ENCODE peak calls at places on chromosomes 11 and 22, in six cellular contexts. One of them, this sample, is unnamed.
A peak's percentile ranks its signal among the peaks of the same experiment; 100 is the strongest.

GRCh38 chr11:95918720-95919119 is 5.2 kb downstream of the MTMR2 start:
- DNase-seq in AG09319: no peak
- DNase-seq in stomach: no peak
- DNase-seq in HFF-Myc: no peak
- DNase-seq in kidney: no peak
- DNase-seq in left lung: no peak
- DNase-seq in this sample: no peak

GRCh38 chr11:127017482-127017881 is 16.9 kb upstream of the KIRREL3 start:
- DNase-seq in AG09319: no peak
- DNase-seq in stomach: no peak
- DNase-seq in HFF-Myc: peak; percentile 53
- DNase-seq in kidney: no peak
- DNase-seq in left lung: no peak
- DNase-seq in this sample: no peak

GRCh38 chr11:76158394-76159302 is 47.7 kb downstream of the WNT11 start:
- DNase-seq in AG09319: no peak
- DNase-seq in stomach: no peak
- DNase-seq in HFF-Myc: no peak
- DNase-seq in kidney: no peak
- DNase-seq in left lung: no peak
- DNase-seq in this sample: no peak

GRCh38 chr22:18033204-18033998 is 9.0 kb upstream of the MICAL3 start:
- DNase-seq in AG09319: peak; percentile 44
- DNase-seq in stomach: no peak
- DNase-seq in HFF-Myc: no peak
- DNase-seq in kidney: no peak
- DNase-seq in left lung: no peak
- DNase-seq in this sample: no peak

GRCh38 chr11:134630896-134631295 is 218.9 kb upstream of the B3GAT1 start:
- DNase-seq in AG09319: no peak
- DNase-seq in stomach: no peak
- DNase-seq in HFF-Myc: no peak
- DNase-seq in kidney: peak; percentile 26
- DNase-seq in left lung: no peak
- DNase-seq in this sample: no peak

GRCh38 chr22:27260087-27260730 is 541.3 kb downstream of the MN1 start:
- DNase-seq in AG09319: no peak
- DNase-seq in stomach: no peak
- DNase-seq in HFF-Myc: no peak
- DNase-seq in kidney: no peak
- DNase-seq in left lung: no peak
- DNase-seq in this sample: no peak

GRCh38 chr22:24408630-24409029 is 18.8 kb upstream of the ADORA2A start:
- DNase-seq in AG09319: no peak
- DNase-seq in stomach: no peak
- DNase-seq in HFF-Myc: no peak
- DNase-seq in kidney: peak; percentile 73
- DNase-seq in left lung: no peak
- DNase-seq in this sample: no peak

GRCh38 chr11:75656044-75656726 is 12.7 kb downstream of the MAP6 start:
- DNase-seq in AG09319: no peak
- DNase-seq in stomach: no peak
- DNase-seq in HFF-Myc: no peak
- DNase-seq in kidney: no peak
- DNase-seq in left lung: no peak
- DNase-seq in this sample: no peak

GRCh38 chr11:69292221-69292648 is 1.7 kb upstream of the MYEOV start:
- DNase-seq in AG09319: no peak
- DNase-seq in stomach: no peak
- DNase-seq in HFF-Myc: no peak
- DNase-seq in kidney: peak; percentile 61
- DNase-seq in left lung: no peak
- DNase-seq in this sample: no peak

GRCh38 chr22:40423246-40423753 is 52.9 kb downstream of the SGSM3 start:
- DNase-seq in AG09319: no peak
- DNase-seq in stomach: no peak
- DNase-seq in HFF-Myc: no peak
- DNase-seq in kidney: no peak
- DNase-seq in left lung: no peak
- DNase-seq in this sample: no peak

GRCh38 chr11:118530180-118530682 is 761 bp upstream of the TMEM25 start:
- DNase-seq in AG09319: no peak
- DNase-seq in stomach: peak; percentile 37
- DNase-seq in HFF-Myc: no peak
- DNase-seq in kidney: no peak
- DNase-seq in left lung: no peak
- DNase-seq in this sample: no peak

GRCh38 chr22:38873469-38874411 is 1.7 kb upstream of the CBX6 start:
- DNase-seq in AG09319: no peak
- DNase-seq in stomach: peak; percentile 25
- DNase-seq in HFF-Myc: no peak
- DNase-seq in kidney: no peak
- DNase-seq in left lung: no peak
- DNase-seq in this sample: no peak

GRCh38 chr22:30382340-30382739 is 4.9 kb downstream of the RNF215 start:
- DNase-seq in AG09319: no peak
- DNase-seq in stomach: no peak
- DNase-seq in HFF-Myc: no peak
- DNase-seq in kidney: no peak
- DNase-seq in left lung: no peak
- DNase-seq in this sample: no peak

GRCh38 chr11:113690619-113691569 is 15.2 kb downstream of the TMPRSS5 start:
- DNase-seq in AG09319: no peak
- DNase-seq in stomach: peak; percentile 75
- DNase-seq in HFF-Myc: peak; percentile 9
- DNase-seq in kidney: peak; percentile 88
- DNase-seq in left lung: peak; percentile 53
- DNase-seq in this sample: no peak

GRCh38 chr11:79600747-79601146 is 159.9 kb upstream of the TENM4 start:
- DNase-seq in AG09319: no peak
- DNase-seq in stomach: no peak
- DNase-seq in HFF-Myc: no peak
- DNase-seq in kidney: no peak
- DNase-seq in left lung: no peak
- DNase-seq in this sample: no peak

GRCh38 chr22:49047461-49047860 is 780.2 kb downstream of the BRD1 start:
- DNase-seq in AG09319: no peak
- DNase-seq in stomach: no peak
- DNase-seq in HFF-Myc: no peak
- DNase-seq in kidney: no peak
- DNase-seq in left lung: no peak
- DNase-seq in this sample: no peak

GRCh38 chr22:36589856-36590255 is 60.9 kb upstream of the EIF3D start:
- DNase-seq in AG09319: no peak
- DNase-seq in stomach: no peak
- DNase-seq in HFF-Myc: no peak
- DNase-seq in kidney: peak; percentile 27
- DNase-seq in left lung: no peak
- DNase-seq in this sample: no peak

GRCh38 chr11:15707971-15708370 is 593.2 kb downstream of the INSC start:
- DNase-seq in AG09319: peak; percentile 28
- DNase-seq in stomach: peak; percentile 72
- DNase-seq in HFF-Myc: no peak
- DNase-seq in kidney: peak; percentile 89
- DNase-seq in left lung: no peak
- DNase-seq in this sample: no peak

GRCh38 chr22:32696089-32696488 is 105.4 kb upstream of the TIMP3 start:
- DNase-seq in AG09319: no peak
- DNase-seq in stomach: no peak
- DNase-seq in HFF-Myc: no peak
- DNase-seq in kidney: no peak
- DNase-seq in left lung: no peak
- DNase-seq in this sample: no peak

GRCh38 chr22:50267591-50268390 is 2.4 kb downstream of the MAPK11 start:
- DNase-seq in AG09319: no peak
- DNase-seq in stomach: peak; percentile 72
- DNase-seq in HFF-Myc: no peak
- DNase-seq in kidney: no peak
- DNase-seq in left lung: no peak
- DNase-seq in this sample: no peak

GRCh38 chr22:39622881-39623367 is 52.4 kb downstream of the CACNA1I start:
- DNase-seq in AG09319: no peak
- DNase-seq in stomach: peak; percentile 69
- DNase-seq in HFF-Myc: no peak
- DNase-seq in kidney: peak; percentile 75
- DNase-seq in left lung: peak; percentile 56
- DNase-seq in this sample: peak; percentile 63

GRCh38 chr11:60303661-60304060 is 23.2 kb downstream of the MS4A4A start:
- DNase-seq in AG09319: no peak
- DNase-seq in stomach: no peak
- DNase-seq in HFF-Myc: no peak
- DNase-seq in kidney: no peak
- DNase-seq in left lung: no peak
- DNase-seq in this sample: no peak

GRCh38 chr22:36191106-36191836 is 10.3 kb downstream of the APOL4 start:
- DNase-seq in AG09319: peak; percentile 25
- DNase-seq in stomach: no peak
- DNase-seq in HFF-Myc: no peak
- DNase-seq in kidney: peak; percentile 79
- DNase-seq in left lung: no peak
- DNase-seq in this sample: no peak

DNA sequence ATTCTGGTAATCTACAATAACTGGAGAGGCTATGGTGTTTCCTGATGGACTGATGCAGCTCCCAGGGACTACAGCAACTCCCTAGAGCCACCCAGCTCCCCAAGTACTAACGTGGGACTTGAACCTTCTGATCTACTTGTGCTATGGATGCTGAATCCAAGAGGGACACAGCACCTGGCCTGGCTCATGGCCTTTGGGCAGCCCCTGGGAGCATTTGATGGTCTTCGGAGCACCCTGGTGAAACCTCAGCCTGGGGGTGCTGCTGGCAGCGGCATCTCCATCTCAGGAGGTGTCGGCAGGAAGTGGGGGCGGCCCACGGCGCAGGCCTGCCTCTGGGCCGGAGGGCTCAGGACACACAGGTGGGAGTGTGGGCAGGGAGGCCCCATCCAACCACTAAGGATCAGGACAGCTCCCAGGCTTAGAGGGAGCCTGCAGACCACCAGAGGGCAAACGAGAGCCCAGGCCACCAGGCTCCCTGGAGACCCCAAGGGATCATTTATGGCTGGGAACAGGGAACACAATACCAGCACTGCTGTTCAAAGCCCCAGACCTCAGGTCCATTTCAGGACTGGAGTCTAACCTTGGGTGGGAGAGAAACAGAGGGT is 8.7 kb downstream of the EHD1 start:
- DNase-seq in AG09319: no peak
- DNase-seq in stomach: no peak
- DNase-seq in HFF-Myc: no peak
- DNase-seq in kidney: no peak
- DNase-seq in left lung: no peak
- DNase-seq in this sample: peak; percentile 36
- TF ChIP-seq CTCF in AG09319: peak; percentile 38
- TF ChIP-seq CTCF in stomach: peak; percentile 10
- TF ChIP-seq CTCF in HFF-Myc: peak; percentile 39
- TF ChIP-seq CTCF in kidney: peak; percentile 10
- TF ChIP-seq CTCF in left lung: no peak
- TF ChIP-seq CTCF in this sample: peak; percentile 66

DNA sequence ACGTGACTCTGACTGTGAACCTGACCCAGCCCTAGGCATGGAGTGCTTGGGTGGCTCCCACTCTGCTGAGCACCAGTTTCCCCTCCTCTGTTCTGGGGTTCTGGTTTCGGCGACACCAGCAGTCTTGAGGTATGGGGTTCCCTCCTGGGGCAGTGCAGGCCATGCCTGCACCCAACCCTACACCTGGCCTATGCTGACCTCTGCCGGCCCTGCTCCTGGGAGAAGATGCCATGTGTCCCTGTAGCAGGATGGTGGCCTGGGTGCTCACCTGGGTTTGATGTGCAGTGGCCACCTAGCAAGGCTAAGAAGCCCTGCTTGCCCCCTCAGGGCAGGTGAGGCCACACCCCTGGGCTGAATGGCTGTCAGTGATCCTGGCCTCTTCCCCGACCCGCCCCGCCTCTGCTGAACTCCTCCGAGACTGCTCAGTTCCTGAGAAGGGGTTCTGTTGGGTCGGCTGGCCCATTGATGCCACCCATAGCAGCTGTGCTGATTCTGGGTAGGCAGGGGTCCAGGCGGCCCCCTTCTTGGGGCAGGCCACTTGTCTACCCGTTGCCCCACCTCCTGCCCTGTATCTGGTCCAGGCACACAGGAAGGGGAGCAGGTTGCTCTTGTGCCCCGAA is 2.4 kb downstream of the ZDHHC8 start:
- DNase-seq in AG09319: no peak
- DNase-seq in stomach: no peak
- DNase-seq in HFF-Myc: no peak
- DNase-seq in kidney: no peak
- DNase-seq in left lung: no peak
- DNase-seq in this sample: no peak
- TF ChIP-seq CTCF in AG09319: no peak
- TF ChIP-seq CTCF in stomach: no peak
- TF ChIP-seq CTCF in HFF-Myc: no peak
- TF ChIP-seq CTCF in kidney: no peak
- TF ChIP-seq CTCF in left lung: no peak
- TF ChIP-seq CTCF in this sample: no peak

GRCh38 chr11:832529-833113 is at the start of gene CD151:
- DNase-seq in AG09319: no peak
- DNase-seq in stomach: peak; percentile 73
- DNase-seq in HFF-Myc: no peak
- DNase-seq in kidney: no peak
- DNase-seq in left lung: no peak
- DNase-seq in this sample: peak; percentile 38
- TF ChIP-seq CTCF in AG09319: no peak
- TF ChIP-seq CTCF in stomach: peak; percentile 32
- TF ChIP-seq CTCF in HFF-Myc: no peak
- TF ChIP-seq CTCF in kidney: no peak
- TF ChIP-seq CTCF in left lung: no peak
- TF ChIP-seq CTCF in this sample: no peak

DNA sequence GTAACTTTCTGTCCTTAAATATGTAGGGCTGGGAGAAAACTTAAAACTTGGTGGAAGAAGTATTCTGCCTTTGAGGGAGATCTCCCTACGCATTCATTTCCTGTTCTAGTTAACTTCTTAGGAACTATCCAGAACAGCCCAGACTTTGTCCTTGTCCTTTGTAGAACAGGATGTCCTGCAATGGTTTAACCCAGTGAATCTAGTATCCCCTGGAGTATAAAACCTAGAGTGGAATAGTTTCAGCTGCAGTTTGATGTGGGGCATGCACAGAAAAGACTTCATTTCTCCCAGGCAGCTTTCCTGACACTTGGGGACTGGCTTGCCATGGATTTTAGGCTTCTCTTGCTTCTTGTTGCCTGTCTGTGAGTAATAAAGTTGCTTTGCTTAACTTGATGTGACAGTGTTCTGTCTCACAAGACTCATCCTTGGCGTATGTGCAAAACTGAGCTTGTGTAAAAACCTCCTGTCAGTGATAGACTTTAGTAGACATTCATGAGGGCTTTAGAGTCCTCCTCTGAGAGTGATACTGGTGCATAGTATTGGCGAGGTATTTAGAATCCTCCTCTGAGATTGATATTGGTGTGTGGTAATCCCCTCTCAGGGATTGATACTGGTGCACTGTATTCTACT is 28.2 kb downstream of the ARHGAP42 start:
- DNase-seq in AG09319: no peak
- DNase-seq in stomach: no peak
- DNase-seq in HFF-Myc: no peak
- DNase-seq in kidney: no peak
- DNase-seq in left lung: no peak
- DNase-seq in this sample: no peak
- TF ChIP-seq CTCF in AG09319: no peak
- TF ChIP-seq CTCF in stomach: no peak
- TF ChIP-seq CTCF in HFF-Myc: no peak
- TF ChIP-seq CTCF in kidney: no peak
- TF ChIP-seq CTCF in left lung: no peak
- TF ChIP-seq CTCF in this sample: no peak

GRCh38 chr11:1760351-1761109 is 3.2 kb downstream of the CTSD start:
- DNase-seq in AG09319: no peak
- DNase-seq in stomach: peak; percentile 86
- DNase-seq in HFF-Myc: no peak
- DNase-seq in kidney: peak; percentile 99
- DNase-seq in left lung: peak; percentile 91
- DNase-seq in this sample: no peak
- TF ChIP-seq CTCF in AG09319: no peak
- TF ChIP-seq CTCF in stomach: no peak
- TF ChIP-seq CTCF in HFF-Myc: no peak
- TF ChIP-seq CTCF in kidney: no peak
- TF ChIP-seq CTCF in left lung: no peak
- TF ChIP-seq CTCF in this sample: no peak